ENCODE peak calls at places on chromosomes 3 and 15, in five cellular contexts. L is PC-3, R is pancreas, M is IMR-90, C is ovary. T is an unnamed sample. For H3K4me1, the result is how much of the 10 kb centered on the place peaks cover.

GRCh38 chr15:23073890-23074631 is 34.7 kb upstream of the TUBGCP5 start:
- DNase-seq in L (peak), R (peak), M (no peak), C (no peak), T (no peak)

GRCh38 chr3:64998317-64998716 is 310.5 kb upstream of the ADAMTS9 start:
- DNase-seq in L (no peak), R (no peak), M (no peak), C (no peak), T (no peak)

GRCh38 chr3:106963446-106963845 is 413.8 kb upstream of the CCDC54 start:
- DNase-seq in L (peak), R (no peak), M (peak), C (no peak), T (peak)

GRCh38 chr3:11088066-11088465 is 66.2 kb upstream of the HRH1 start:
- DNase-seq in L (no peak), R (no peak), M (no peak), C (no peak), T (no peak)

GRCh38 chr3:195385526-195385925 is 57.3 kb downstream of the ACAP2 start:
- DNase-seq in L (peak), R (no peak), M (peak), C (no peak), T (peak)

GRCh38 chr15:37981781-37982180 is 47.3 kb downstream of the TMCO5A start:
- DNase-seq in L (peak), R (no peak), M (peak), C (no peak), T (peak)

GRCh38 chr3:13896473-13897154 is 16.7 kb upstream of the WNT7A start:
- DNase-seq in L (peak), R (no peak), M (peak), C (no peak), T (peak)

GRCh38 chr3:123739754-123740153 is 144.4 kb downstream of the MYLK start:
- DNase-seq in L (peak), R (no peak), M (peak), C (no peak), T (peak)

GRCh38 chr3:123444023-123444422 is 4.9 kb downstream of the ADCY5 start:
- DNase-seq in L (no peak), R (no peak), M (no peak), C (no peak), T (no peak)

GRCh38 chr3:46368569-46368968 is 2.2 kb upstream of the CCR5 start:
- DNase-seq in L (peak), R (no peak), M (no peak), C (no peak), T (no peak)

GRCh38 chr15:100919481-100920405 is 586 bp downstream of the LRRK1 start:
- DNase-seq in L (peak), R (peak), M (peak), C (peak), T (peak)

GRCh38 chr3:129605593-129606521 is 619 bp downstream of the PLXND1 start:
- DNase-seq in L (peak), R (peak), M (peak), C (peak), T (peak)

GRCh38 chr3:128878556-128879124 is 780 bp upstream of the ACAD9 start:
- DNase-seq in L (peak), R (no peak), M (peak), C (no peak), T (peak)

GRCh38 chr15:98455899-98456298 is 192.4 kb upstream of the IGF1R start:
- DNase-seq in L (peak), R (no peak), M (no peak), C (no peak), T (peak)

GRCh38 chr3:151327571-151328198 is 1.7 kb downstream of the P2RY13 start:
- DNase-seq in L (peak), R (no peak), M (peak), C (no peak), T (no peak)
- TF ChIP-seq CTCF in L (peak), R (peak), M (peak), C (no peak), T (peak)

DNA sequence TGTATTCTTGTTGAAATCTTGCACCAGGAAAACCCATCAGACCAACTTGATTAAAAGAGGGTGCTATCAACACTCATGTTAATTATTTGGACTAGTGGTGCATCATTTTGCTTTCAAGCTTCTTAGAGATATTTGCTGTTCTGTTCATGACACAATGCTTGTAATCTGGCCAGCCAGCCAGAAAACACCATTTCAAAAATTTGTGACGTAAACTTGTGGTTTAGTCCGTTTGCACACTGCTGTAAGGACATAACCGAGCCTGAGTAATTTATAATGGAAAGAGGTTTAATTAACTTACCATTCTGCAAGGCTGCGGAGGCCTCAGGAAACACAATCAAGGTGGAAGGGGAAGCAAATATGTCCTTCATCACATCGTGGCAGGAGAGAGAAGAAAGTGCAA is 374.3 kb upstream of the TGFBR2 start:
- DNase-seq in L (no peak), R (no peak), M (peak), C (no peak), T (peak)
- H3K4me1 ChIP-seq in L (under half), R (under half), M (under half), C (under half), T (under half)

DNA sequence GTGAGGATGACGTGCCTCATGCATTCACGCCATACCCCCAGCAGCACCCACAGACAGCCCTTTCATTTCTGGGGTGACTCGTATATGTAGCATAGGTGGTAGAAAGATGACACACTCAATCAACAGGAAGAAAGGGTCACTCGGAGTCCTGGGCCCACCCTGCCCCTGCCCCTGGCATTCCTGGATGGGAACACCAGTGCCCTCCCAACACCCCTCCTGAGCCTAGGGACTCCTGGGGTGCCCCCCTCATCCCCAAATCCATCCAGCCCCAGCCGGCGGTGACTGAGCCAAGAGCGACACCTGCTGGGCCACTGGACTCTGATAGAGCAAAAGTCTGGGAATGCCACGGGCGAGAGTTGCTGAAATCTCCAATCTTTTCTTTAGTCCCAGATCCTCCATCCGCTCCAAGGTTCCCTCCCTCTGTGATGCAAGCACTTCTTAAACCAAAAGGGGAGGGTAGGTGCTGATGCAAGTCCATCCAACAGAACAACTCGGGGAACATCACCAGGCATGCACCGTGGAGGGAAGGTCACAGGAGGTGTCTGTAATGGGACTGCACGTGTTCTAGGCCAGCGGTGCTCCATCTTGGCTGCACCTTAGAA is 31.1 kb downstream of the ACAN start:
- DNase-seq in L (peak), R (no peak), M (peak), C (peak), T (peak)
- TF ChIP-seq CTCF in L (peak), R (peak), M (peak), C (peak), T (peak)

GRCh38 chr15:41778503-41778902 is 4.2 kb downstream of the MAPKBP1 start:
- DNase-seq in L (no peak), R (no peak), M (peak), C (no peak), T (no peak)
- H3K4me1 ChIP-seq in L (half or more), R (under half), M (under half), C (under half), T (half or more)

GRCh38 chr3:103440539-103441113 is 1005.8 kb downstream of the ZPLD1 start:
- DNase-seq in L (peak), R (no peak), M (peak), C (no peak), T (peak)
- TF ChIP-seq CTCF in L (peak), R (peak), M (peak), C (no peak), T (peak)

DNA sequence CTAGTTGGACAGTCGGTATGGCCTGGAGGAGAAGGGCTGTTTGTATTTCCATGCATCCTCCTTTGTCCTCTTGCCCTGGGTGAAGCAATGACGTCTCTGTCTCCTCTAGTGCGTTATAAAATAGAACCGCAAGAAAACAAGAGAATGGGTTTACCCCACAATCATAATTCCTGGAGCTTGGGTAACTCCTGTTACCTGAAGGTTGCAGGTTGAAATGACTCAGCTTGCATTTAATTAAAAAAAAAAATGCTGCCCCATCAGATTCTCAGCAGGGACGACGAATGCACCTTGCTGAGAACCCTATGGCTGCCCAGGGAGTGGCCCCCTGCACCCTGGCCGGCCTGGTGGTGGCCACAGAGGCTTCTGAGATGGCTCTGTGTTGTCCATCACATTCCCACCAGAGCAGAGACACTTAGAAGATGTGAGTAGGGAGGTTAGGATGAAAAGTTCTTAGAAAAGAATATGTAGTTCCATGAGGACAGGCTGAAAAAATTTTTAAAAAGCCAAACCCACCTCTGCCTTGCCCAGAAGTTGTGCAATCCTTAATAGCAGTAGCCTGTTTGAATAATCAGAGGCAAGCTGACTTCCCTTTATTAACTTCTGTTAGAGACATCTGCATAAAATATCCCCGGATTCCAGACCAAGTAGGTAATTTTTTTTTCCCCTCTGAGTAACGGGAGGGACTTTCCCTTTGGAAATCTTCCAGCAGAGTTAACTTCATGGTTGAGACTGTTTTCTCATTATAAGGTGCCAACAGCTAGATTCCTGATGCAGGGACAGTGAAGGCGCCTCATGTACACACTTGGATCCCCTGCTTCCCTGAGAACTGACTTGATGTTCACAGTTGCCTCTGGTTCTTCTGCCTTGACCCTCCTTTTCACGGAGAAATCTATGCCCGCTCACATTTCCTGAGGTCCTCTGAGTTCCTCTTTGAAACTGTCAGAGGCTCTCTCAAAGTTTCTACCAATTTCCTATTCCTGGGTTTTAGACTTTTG is 227.9 kb upstream of the BHLHE40 start:
- DNase-seq in L (peak), R (no peak), M (peak), C (no peak), T (peak)
- H3K4me1 ChIP-seq in L (under half), R (under half), M (under half), C (under half), T (under half)

DNA sequence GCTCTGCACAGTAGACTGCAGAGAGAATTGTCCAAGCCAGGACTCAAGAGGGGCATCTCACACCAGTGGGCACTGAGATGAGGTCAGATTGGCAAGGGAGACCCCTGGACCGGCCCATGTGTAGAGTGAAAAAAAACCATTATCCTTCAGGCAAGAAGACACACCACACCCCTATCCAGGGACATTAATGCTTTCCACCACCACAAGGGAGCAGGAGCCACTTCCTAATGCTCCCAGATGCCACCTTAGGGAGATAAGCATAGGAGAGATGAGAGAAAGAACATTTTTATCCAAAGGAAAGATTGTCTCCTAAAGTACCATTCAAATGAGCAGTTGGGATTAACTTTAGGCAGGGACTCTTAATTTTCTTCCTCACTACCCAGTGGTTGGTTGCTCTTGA is 109.6 kb upstream of the PTX3 start:
- DNase-seq in L (peak), R (no peak), M (no peak), C (no peak), T (no peak)
- TF ChIP-seq CTCF in L (peak), R (no peak), M (no peak), C (no peak), T (no peak)

GRCh38 chr3:31568649-31569048 is 35.9 kb downstream of the STT3B start:
- DNase-seq in L (no peak), R (no peak), M (no peak), C (no peak), T (no peak)
- H3K4me1 ChIP-seq in L (under half), R (under half), M (under half), C (under half), T (under half)

GRCh38 chr15:75694241-75695182 is 18.1 kb downstream of the CSPG4 start:
- DNase-seq in L (peak), R (peak), M (peak), C (peak), T (peak)
- TF ChIP-seq CTCF in L (peak), R (peak), M (peak), C (no peak), T (peak)

DNA sequence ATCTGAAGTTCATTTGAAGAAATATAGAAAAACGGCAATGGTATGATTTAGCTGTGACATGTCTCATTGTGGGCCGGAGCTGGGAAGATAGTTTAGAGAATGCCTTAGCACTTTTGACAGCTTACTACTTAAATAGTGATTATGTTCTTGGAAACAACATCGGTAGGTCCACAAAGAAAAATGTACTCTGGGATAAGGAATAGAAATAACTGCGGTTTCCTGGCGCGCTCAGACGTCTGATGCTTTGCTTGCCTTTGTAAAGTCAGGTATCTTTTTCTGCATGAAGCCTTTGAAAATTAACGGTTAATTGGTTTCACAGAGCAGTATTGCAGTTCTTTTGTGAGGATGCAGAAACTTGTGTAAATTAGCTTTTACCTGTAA is 1.4 kb downstream of the USP3 start:
- DNase-seq in L (no peak), R (no peak), M (no peak), C (no peak), T (peak)
- H3K4me1 ChIP-seq in L (half or more), R (half or more), M (under half), C (under half), T (half or more)

T was measured in astrocyte.